ENCODE peak calls at places on chromosomes 6 and 20, in four cellular contexts. P is fibroblast of mammary gland, F is kidney epithelial cell, S is transverse colon. L is an unnamed sample.

GRCh38 chr6:180295-180694 is 112.0 kb upstream of the DUSP22 start:
- DNase-seq in P (no peak), F (no peak), S (no peak), L (no peak)

GRCh38 chr20:33875055-33875454 is 63.9 kb downstream of the CHMP4B start:
- DNase-seq in P (no peak), F (no peak), S (peak; percentile 72), L (no peak)

GRCh38 chr6:3522561-3523287 is 65.9 kb upstream of the SLC22A23 start:
- DNase-seq in P (peak; percentile 66), F (no peak), S (no peak), L (peak; percentile 45)

GRCh38 chr6:25222006-25222715 is 57.0 kb upstream of the CARMIL1 start:
- DNase-seq in P (no peak), F (no peak), S (no peak), L (no peak)

GRCh38 chr6:2877057-2877882 is 25.8 kb downstream of the SERPINB9 start:
- DNase-seq in P (peak; percentile 76), F (no peak), S (peak; percentile 51), L (no peak)

GRCh38 chr6:165988757-165989456 is 178.7 kb downstream of the TBXT start:
- DNase-seq in P (no peak), F (no peak), S (no peak), L (no peak)

GRCh38 chr6:7204726-7205125 is 97.0 kb downstream of the RREB1 start:
- DNase-seq in P (no peak), F (no peak), S (no peak), L (peak; percentile 13)

GRCh38 chr6:7647504-7647903 is 57.5 kb downstream of the SNRNP48 start:
- DNase-seq in P (no peak), F (no peak), S (no peak), L (no peak)

GRCh38 chr6:157935786-157936185 is 45.9 kb upstream of the SYNJ2 start:
- DNase-seq in P (no peak), F (no peak), S (no peak), L (no peak)

GRCh38 chr6:71888720-71889340 is 2.5 kb downstream of the RIMS1 start:
- DNase-seq in P (no peak), F (no peak), S (no peak), L (no peak)

GRCh38 chr6:137744877-137745276 is 122.2 kb upstream of the TNFAIP3 start:
- DNase-seq in P (no peak), F (no peak), S (no peak), L (no peak)

GRCh38 chr20:38790210-38791053 is 15.1 kb upstream of the PPP1R16B start:
- DNase-seq in P (peak; percentile 53), F (no peak), S (no peak), L (no peak)

GRCh38 chr6:29926795-29927427 is 15.4 kb upstream of the HLA-A start:
- DNase-seq in P (peak; percentile 51), F (no peak), S (peak; percentile 84), L (no peak)

GRCh38 chr6:138562691-138563090 is 63.4 kb upstream of the NHSL1 start:
- DNase-seq in P (no peak), F (no peak), S (no peak), L (no peak)

GRCh38 chr20:51361258-51361657 is 181.3 kb downstream of the NFATC2 start:
- DNase-seq in P (no peak), F (no peak), S (no peak), L (no peak)

GRCh38 chr20:23082846-23083552 is 3.1 kb downstream of the CD93 start:
- DNase-seq in P (no peak), F (no peak), S (no peak), L (no peak)

GRCh38 chr20:57409672-57410397 is 18.6 kb downstream of the RBM38 start:
- DNase-seq in P (no peak), F (no peak), S (no peak), L (no peak)

GRCh38 chr6:161411265-161411944 is 137.5 kb upstream of the AGPAT4 start:
- DNase-seq in P (peak; percentile 49), F (no peak), S (no peak), L (no peak)

GRCh38 chr6:166619912-166620311 is 7.1 kb downstream of the RPS6KA2 start:
- DNase-seq in P (peak; percentile 98), F (peak; percentile 81), S (no peak), L (peak; percentile 98)

GRCh38 chr6:5271926-5272325 is 10.6 kb downstream of the FARS2 start:
- DNase-seq in P (no peak), F (no peak), S (no peak), L (no peak)

GRCh38 chr6:166244353-166245045 is 63.7 kb downstream of the PRR18 start:
- DNase-seq in P (no peak), F (no peak), S (peak; percentile 9), L (no peak)

GRCh38 chr6:11207199-11207968 is 25.1 kb downstream of the NEDD9 start:
- DNase-seq in P (peak; percentile 97), F (peak; percentile 100), S (peak; percentile 71), L (peak; percentile 95)

GRCh38 chr6:3287976-3288707 is 29.4 kb downstream of the PSMG4 start:
- DNase-seq in P (no peak), F (no peak), S (peak; percentile 6), L (no peak)

GRCh38 chr6:45721665-45722064 is 294.0 kb downstream of the CLIC5 start:
- DNase-seq in P (no peak), F (no peak), S (no peak), L (no peak)

GRCh38 chr20:9363673-9364072 is 150.7 kb upstream of the LAMP5 start:
- DNase-seq in P (no peak), F (no peak), S (no peak), L (no peak)

GRCh38 chr6:23176883-23177282 is 607.5 kb downstream of the HDGFL1 start:
- DNase-seq in P (no peak), F (no peak), S (no peak), L (no peak)
- TF ChIP-seq CTCF in P (no peak), F (no peak), S (no peak), L (peak; percentile 39)

DNA sequence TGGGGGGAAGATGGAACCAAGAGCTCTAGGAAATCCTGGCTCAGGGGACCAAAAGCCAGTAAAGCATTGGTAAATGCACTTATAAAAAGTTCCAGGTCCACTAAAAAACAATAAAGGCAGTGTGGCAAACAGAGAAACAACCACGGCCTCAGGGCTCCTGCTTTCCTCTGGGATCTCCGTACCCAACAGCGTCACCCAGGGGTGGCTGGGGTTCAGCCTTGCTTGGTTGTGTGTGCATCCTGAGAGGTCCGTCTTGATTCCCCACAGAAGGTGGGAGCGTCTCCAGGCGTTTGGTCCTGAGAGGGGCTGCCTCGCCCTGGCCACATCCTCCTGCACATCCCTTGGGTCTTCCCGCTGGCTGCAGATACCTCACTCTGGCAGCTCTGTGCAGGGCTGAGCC is 60.6 kb downstream of the SMOC2 start:
- DNase-seq in P (no peak), F (no peak), S (no peak), L (no peak)
- H3K4me3 ChIP-seq in P (no peak overlapping the region), F (no peak overlapping the region), S (no peak overlapping the region), L (no peak overlapping the region)

GRCh38 chr6:149319413-149319812 is 1.9 kb downstream of the TAB2 start:
- DNase-seq in P (no peak), F (no peak), S (no peak), L (no peak)

GRCh38 chr6:149318581-149319286 is 1.2 kb downstream of the TAB2 start:
- DNase-seq in P (no peak), F (no peak), S (peak; percentile 24), L (no peak)

GRCh38 chr6:149317656-149318571 is at the start of gene TAB2:
- DNase-seq in P (no peak), F (no peak), S (peak; percentile 44), L (no peak)

GRCh38 chr6:149316108-149316727 is 1.3 kb upstream of the TAB2 start:
- DNase-seq in P (no peak), F (no peak), S (no peak), L (no peak)

GRCh38 chr6:149316740-149317655 is 514 bp upstream of the TAB2 start:
- DNase-seq in P (peak; percentile 84), F (no peak), S (peak; percentile 90), L (peak; percentile 47)
- TF ChIP-seq CTCF in P (no peak), F (no peak), S (no peak), L (no peak)

DNA sequence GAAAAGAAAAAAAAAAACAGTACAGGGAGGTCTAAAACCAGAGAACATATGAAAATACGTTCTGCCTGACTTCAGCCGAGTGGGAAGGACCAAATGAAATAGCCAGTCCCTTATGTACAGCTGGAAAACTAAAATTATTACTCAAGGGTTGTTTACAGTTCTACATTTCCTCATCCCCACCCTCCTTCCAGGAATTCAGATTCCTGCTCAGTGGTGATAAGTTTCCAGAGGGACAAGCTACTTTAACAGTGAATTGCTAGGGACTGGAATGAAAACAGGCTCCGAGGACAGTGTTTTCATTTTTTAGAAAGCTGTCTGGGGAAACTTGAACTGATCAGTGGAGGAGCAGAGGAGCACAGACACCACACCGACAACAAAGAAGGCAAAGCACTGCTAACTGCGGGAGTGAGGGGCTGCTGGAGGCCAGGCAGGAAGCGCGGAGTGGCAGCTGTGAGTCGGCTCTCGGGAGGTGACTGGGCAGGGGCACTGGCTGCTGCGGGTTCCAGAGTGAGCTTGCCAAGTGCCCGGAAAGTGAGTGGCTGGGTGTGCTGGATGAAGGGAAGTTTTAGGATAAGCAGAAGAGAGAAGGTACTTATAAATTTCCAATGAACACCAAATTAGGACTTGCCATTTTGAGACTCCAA is 322.2 kb downstream of the ESR1 start:
- DNase-seq in P (no peak), F (no peak), S (no peak), L (peak; percentile 34)
- H3K4me3 ChIP-seq in P (no peak overlapping the region), F (no peak overlapping the region), S (peak overlapping the region; percentile 15), L (no peak overlapping the region)

GRCh38 chr20:25195014-25195961 is at the start of gene ENTPD6:
- DNase-seq in P (peak; percentile 78), F (peak; percentile 35), S (peak; percentile 96), L (peak; percentile 18)
- TF ChIP-seq CTCF in P (no peak), F (peak; percentile 31), S (peak; percentile 12), L (peak; percentile 42)

L was measured in BJ.